ENCODE peak calls at places on chromosome 5, in nine cellular contexts. S is H9, Q is psoas muscle, M is tibial nerve, E is aorta, C is PC-3, A is HCT116, U is mesenchymal stem cell, I is K562. F is an unnamed sample. For H3K4me1, the result is how much of the 10 kb centered on the place peaks cover.

GRCh38 chr5:116454417-116454927 is 120.2 kb downstream of the SEMA6A start:
- DNase-seq in Q (no peak), C (no peak), S (no peak), E (peak), I (no peak), A (no peak), M (peak), U (peak), F (peak)

GRCh38 chr5:96597441-96598020 is 64.6 kb upstream of the CAST start:
- DNase-seq in E (no peak), M (no peak), C (peak), S (no peak), A (no peak), Q (no peak), U (peak), I (no peak), F (no peak)

GRCh38 chr5:472656-473343 is 29.8 kb downstream of the EXOC3 start:
- DNase-seq in C (peak), M (peak), Q (peak), U (peak), S (peak), I (peak), E (peak), A (peak), F (peak)

GRCh38 chr5:57439601-57440000 is 43.0 kb downstream of the ACTBL2 start:
- DNase-seq in A (no peak), E (no peak), M (no peak), I (no peak), S (no peak), U (no peak), Q (no peak), C (no peak), F (no peak)

GRCh38 chr5:118989816-118990215 is 1.5 kb upstream of the DTWD2 start:
- DNase-seq in I (no peak), A (no peak), M (no peak), C (no peak), U (no peak), Q (no peak), S (no peak), E (no peak), F (no peak)

GRCh38 chr5:6488021-6488420 is 39.4 kb downstream of the UBE2QL1 start:
- DNase-seq in M (no peak), A (no peak), S (no peak), C (peak), E (no peak), I (no peak), Q (no peak), U (no peak), F (no peak)

GRCh38 chr5:147858520-147858919 is 20.0 kb upstream of the SCGB3A2 start:
- DNase-seq in S (no peak), A (no peak), Q (no peak), U (no peak), C (no peak), I (no peak), E (no peak), M (no peak), F (no peak)

GRCh38 chr5:93794954-93795353 is 53.6 kb upstream of the POU5F2 start:
- DNase-seq in A (no peak), I (no peak), C (peak), Q (no peak), E (no peak), M (no peak), U (no peak), S (no peak), F (peak)

GRCh38 chr5:55850839-55851674 is at the start of gene IL31RA:
- DNase-seq in S (no peak), A (peak), E (no peak), Q (no peak), I (no peak), U (peak), M (no peak), C (peak), F (no peak)

GRCh38 chr5:548256-548655 is 24.0 kb upstream of the SLC9A3 start:
- DNase-seq in S (no peak), U (no peak), E (peak), I (no peak), M (no peak), Q (peak), C (no peak), A (no peak), F (peak)

GRCh38 chr5:88727705-88728313 is 155.2 kb downstream of the MEF2C start:
- DNase-seq in I (peak), C (peak), M (no peak), U (peak), S (no peak), Q (no peak), A (peak), E (no peak), F (no peak)

GRCh38 chr5:82538339-82539034 is 260.3 kb upstream of the RPS23 start:
- DNase-seq in A (no peak), S (no peak), Q (no peak), E (no peak), U (no peak), C (no peak), M (no peak), I (no peak), F (peak)

GRCh38 chr5:175444060-175444904 is at the start of gene DRD1:
- DNase-seq in A (no peak), I (peak), M (no peak), E (peak), U (peak), C (peak), S (peak), Q (peak), F (peak)

GRCh38 chr5:103475629-103476240 is 86.9 kb downstream of the NUDT12 start:
- DNase-seq in C (peak), S (no peak), M (no peak), U (peak), A (peak), I (peak), Q (no peak), E (no peak), F (no peak)

GRCh38 chr5:77957-78804 is 13.8 kb upstream of the PLEKHG4B start:
- DNase-seq in I (peak), E (no peak), A (peak), U (no peak), C (peak), Q (no peak), S (no peak), M (no peak), F (peak)

DNA sequence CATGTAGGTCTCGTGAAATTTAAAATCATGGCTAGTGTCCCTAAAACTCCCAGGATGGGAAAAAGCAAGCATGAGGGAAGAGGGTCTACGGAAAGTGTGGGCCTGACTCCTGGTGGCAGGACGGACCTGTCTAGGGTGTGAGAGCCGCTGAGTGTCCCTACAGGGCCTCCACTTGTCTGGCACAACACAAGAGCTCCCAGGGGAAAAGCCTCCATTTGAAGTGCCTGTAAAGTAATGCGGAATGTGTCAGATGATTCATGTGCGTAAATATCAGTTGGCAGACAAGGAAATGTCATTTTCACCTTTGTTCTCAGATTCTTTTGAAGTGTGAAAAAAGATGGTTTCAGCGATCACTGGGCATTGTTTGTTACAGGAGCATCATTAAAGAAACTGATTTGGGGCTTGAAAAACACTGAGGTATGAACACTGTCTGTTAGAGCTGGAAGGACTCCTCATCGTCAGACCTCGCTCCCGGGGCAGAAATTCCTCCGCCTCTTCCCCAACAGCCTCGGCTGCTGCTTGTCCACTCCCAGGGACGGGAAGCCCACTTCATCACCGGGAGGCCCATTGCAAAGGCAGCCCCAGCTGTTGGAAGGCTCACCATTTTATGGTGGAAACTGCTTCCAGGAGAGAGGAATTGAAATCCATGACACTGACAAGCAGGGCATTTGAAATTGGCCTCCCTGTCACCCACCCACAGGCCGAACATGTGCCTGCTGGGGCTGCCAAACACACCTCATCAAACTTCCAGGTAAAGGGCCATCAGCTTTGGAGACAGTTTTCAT is 240.8 kb downstream of the FSTL4 start:
- DNase-seq in Q (no peak), S (no peak), E (no peak), C (peak), M (no peak), A (peak), U (no peak), I (no peak), F (no peak)
- H3K4me1 ChIP-seq in Q (under half), S (under half), E (under half), C (under half), M (under half), A (under half), U (under half), I (under half), F (under half)

GRCh38 chr5:149445739-149446369 is 66.8 kb upstream of the IL17B start:
- DNase-seq in I (peak), E (no peak), A (no peak), Q (no peak), C (peak), U (peak), M (no peak), S (no peak), F (no peak)
- H3K4me1 ChIP-seq in I (under half), E (under half), A (under half), Q (under half), C (under half), U (under half), M (under half), S (under half), F (under half)

GRCh38 chr5:155089649-155090048 is 76.1 kb downstream of the KIF4B start:
- DNase-seq in M (no peak), S (no peak), I (no peak), A (no peak), Q (no peak), C (no peak), U (peak), E (no peak), F (no peak)

GRCh38 chr5:155085282-155085990 is 71.9 kb downstream of the KIF4B start:
- DNase-seq in A (no peak), I (no peak), Q (no peak), E (no peak), S (no peak), C (peak), M (no peak), U (no peak), F (no peak)

GRCh38 chr5:155091063-155091648 is 77.6 kb downstream of the KIF4B start:
- DNase-seq in A (no peak), U (no peak), S (no peak), I (no peak), Q (no peak), E (no peak), C (no peak), M (no peak), F (no peak)

GRCh38 chr5:155082401-155082800 is 68.8 kb downstream of the KIF4B start:
- DNase-seq in C (peak), I (no peak), S (no peak), U (peak), E (no peak), A (peak), Q (no peak), M (no peak), F (no peak)

DNA sequence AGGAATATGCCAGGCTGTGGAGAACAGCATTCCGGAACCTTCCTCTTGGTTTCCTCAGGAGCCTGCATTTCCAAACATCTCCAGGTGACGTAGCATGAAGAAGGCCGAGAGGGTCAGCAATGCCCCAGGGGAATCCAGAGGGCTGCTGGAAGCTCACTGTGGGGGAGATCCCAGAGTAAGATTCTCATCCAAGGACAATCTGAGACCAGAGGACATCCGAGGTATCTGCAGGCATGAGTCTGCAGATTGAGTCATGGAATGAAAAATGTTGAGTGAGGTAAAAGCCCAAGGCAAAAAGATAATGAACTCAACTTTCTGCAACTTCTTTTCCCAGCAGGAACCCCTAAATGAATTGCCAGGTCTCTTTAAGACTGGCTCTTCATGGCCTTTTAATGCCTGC is 73.5 kb downstream of the KIF4B start:
- DNase-seq in I (no peak), Q (no peak), U (peak), C (no peak), M (no peak), S (no peak), E (no peak), A (no peak), F (no peak)
- H3K4me1 ChIP-seq in I (under half), Q (under half), U (under half), C (under half), M (under half), S (under half), E (under half), A (under half), F (under half)

GRCh38 chr5:111236995-111237394 is 12.8 kb downstream of the CAMK4 start:
- DNase-seq in E (no peak), C (no peak), M (no peak), U (no peak), Q (no peak), S (no peak), A (no peak), I (no peak), F (no peak)
- H3K4me1 ChIP-seq in E (under half), C (under half), M (under half), U (under half), Q (under half), S (under half), A (under half), I (under half), F (under half)

GRCh38 chr5:140262839-140263238 is 40.1 kb downstream of the PFDN1 start:
- DNase-seq in U (no peak), S (no peak), I (no peak), Q (no peak), A (no peak), C (no peak), E (no peak), M (no peak), F (no peak)
- H3K4me1 ChIP-seq in U (under half), S (under half), I (under half), Q (half or more), A (under half), C (under half), E (under half), M (under half), F (under half)

DNA sequence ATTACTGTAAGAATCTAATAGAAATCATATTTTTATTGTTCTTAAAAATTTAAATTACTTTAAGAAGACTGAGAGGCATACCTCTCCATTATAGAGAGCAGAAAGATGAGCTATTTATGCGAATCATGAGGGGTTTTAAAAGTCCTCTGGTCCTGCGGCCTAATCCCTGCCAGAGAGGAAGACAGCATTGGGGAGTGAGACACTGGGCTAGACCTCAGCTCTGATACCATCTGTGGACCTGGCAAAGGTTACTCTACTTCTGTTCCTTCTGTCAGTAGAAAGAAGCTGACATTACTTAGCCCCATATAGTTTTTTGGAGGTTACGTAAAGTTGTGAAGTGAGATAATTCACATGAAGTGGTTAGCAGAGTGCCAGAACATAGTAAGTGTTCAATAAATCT is 103.6 kb downstream of the CCDC192 start:
- DNase-seq in Q (no peak), M (no peak), S (no peak), C (no peak), I (no peak), U (no peak), E (no peak), A (no peak), F (no peak)
- H3K4me1 ChIP-seq in Q (under half), M (under half), S (under half), C (under half), I (under half), U (under half), E (under half), A (under half), F (under half)

GRCh38 chr5:143398053-143398355 is 5.5 kb downstream of the NR3C1 start:
- DNase-seq in A (no peak), U (no peak), E (no peak), M (no peak), S (no peak), I (no peak), Q (no peak), C (no peak), F (no peak)
- H3K4me1 ChIP-seq in A (under half), U (under half), E (under half), M (under half), S (under half), I (under half), Q (under half), C (half or more), F (under half)

DNA sequence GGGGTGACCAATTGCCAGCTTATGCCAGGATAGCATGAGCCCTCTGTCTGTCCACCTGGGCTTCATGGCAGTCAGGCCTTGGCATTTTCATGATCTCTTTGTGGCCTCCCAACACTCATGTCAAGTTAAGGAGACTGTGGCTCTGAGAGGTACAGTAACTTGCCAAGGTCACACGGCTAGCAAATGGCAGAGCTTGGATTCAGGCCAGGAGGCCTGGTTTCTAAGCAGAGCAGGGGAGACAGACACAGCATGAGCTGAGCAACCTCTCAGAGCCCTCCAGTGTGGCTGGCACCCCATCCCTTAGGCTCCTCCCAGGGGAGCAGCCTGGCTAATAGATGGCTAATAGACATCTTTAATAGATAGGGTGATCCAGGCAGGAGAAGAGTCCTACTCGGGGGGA is 4.0 kb downstream of the SYNPO start:
- DNase-seq in A (no peak), M (no peak), Q (no peak), I (no peak), U (peak), S (no peak), C (no peak), E (peak), F (peak)
- H3K4me1 ChIP-seq in A (half or more), M (half or more), Q (half or more), I (under half), U (under half), S (under half), C (half or more), E (under half), F (half or more)